ENCODE peak calls at places on chromosomes 6 and 20, in eight cellular contexts. S is cardiac fibroblast, W is AG04450, C is upper lobe of right lung, P is lung, U is astrocyte of the spinal cord, Q is fibroblast of pulmonary artery, D is left lung. O is an unnamed sample.
A peak's percentile ranks its signal among the peaks of the same experiment; 100 is the strongest.

GRCh38 chr6:133587841-133588240 is 301.1 kb upstream of the TCF21 start:
- DNase-seq in C (no peak), S (peak; percentile 58), W (peak; percentile 70), U (peak; percentile 39), D (no peak), P (no peak), Q (peak; percentile 47), O (no peak)

GRCh38 chr6:2412731-2413130 is 167.3 kb upstream of the GMDS start:
- DNase-seq in U (peak; percentile 78), S (peak; percentile 84), D (no peak), C (no peak), W (peak; percentile 30), P (no peak), Q (peak; percentile 31), O (no peak)

GRCh38 chr20:35311409-35311808 is 19.2 kb upstream of the FAM83C start:
- DNase-seq in Q (no peak), C (no peak), P (no peak), W (no peak), D (no peak), S (peak; percentile 73), U (peak; percentile 73), O (no peak)

GRCh38 chr6:33729059-33729458 is 17.6 kb upstream of the UQCC2 start:
- DNase-seq in W (no peak), Q (no peak), U (no peak), S (no peak), P (no peak), C (no peak), D (no peak), O (no peak)

GRCh38 chr6:34476048-34476328 is 10.1 kb downstream of the PACSIN1 start:
- DNase-seq in Q (no peak), S (no peak), W (no peak), C (no peak), U (no peak), D (no peak), P (no peak), O (no peak)

GRCh38 chr6:40912158-40912946 is 126.7 kb downstream of the UNC5CL start:
- DNase-seq in P (no peak), Q (peak; percentile 36), C (no peak), S (peak; percentile 24), W (no peak), D (no peak), U (no peak), O (no peak)

GRCh38 chr6:110476046-110476849 is at the start of gene SLC22A16:
- DNase-seq in P (no peak), Q (no peak), C (no peak), W (no peak), D (no peak), S (no peak), U (no peak), O (no peak)

GRCh38 chr6:104953410-104953953 is 3.4 kb upstream of the LIN28B start:
- DNase-seq in S (no peak), W (no peak), P (no peak), D (no peak), Q (no peak), U (no peak), C (no peak), O (no peak)

GRCh38 chr20:33689973-33690372 is 3.8 kb upstream of the E2F1 start:
- DNase-seq in U (peak; percentile 59), S (peak; percentile 65), C (no peak), D (no peak), W (no peak), Q (peak; percentile 77), P (no peak), O (no peak)

GRCh38 chr6:113414511-113414910 is 442.6 kb upstream of the MARCKS start:
- DNase-seq in C (no peak), U (peak; percentile 71), S (peak; percentile 88), P (no peak), W (peak; percentile 36), D (no peak), Q (peak; percentile 82), O (no peak)

GRCh38 chr6:165186041-165186440 is 123.4 kb downstream of the C6orf118 start:
- DNase-seq in Q (no peak), U (no peak), P (no peak), D (no peak), W (no peak), S (peak; percentile 21), C (no peak), O (no peak)

GRCh38 chr6:38673397-38674165 is 29.4 kb downstream of the GLO1 start:
- DNase-seq in P (no peak), C (no peak), D (no peak), U (no peak), W (no peak), Q (no peak), S (no peak), O (no peak)

DNA sequence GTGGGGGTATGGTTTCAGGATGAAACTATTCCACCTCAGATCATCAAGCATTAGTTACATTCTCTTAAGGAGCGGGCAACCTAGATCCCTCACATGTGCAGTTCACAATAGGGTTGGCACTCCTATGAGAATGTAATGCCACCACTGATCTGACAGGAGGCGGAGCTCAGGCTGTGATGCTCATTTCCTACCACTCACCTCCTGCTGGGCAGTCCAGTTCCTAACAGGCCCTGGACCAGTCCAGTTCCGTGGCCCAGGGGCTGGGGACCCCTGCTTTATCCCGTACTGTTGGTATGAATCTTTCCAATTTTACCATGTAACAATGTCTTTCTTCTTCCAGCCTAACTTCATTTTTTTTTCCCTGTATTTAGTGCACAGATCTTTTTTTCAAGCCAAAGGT is 94.9 kb downstream of the OGFRL1 start:
- DNase-seq in U (no peak), C (no peak), S (no peak), W (no peak), Q (no peak), D (no peak), P (no peak), O (no peak)
- TF ChIP-seq CTCF in U (no peak), C (no peak), S (peak; percentile 10), W (no peak), Q (peak; percentile 10), D (no peak), P (no peak), O (peak; percentile 2)

DNA sequence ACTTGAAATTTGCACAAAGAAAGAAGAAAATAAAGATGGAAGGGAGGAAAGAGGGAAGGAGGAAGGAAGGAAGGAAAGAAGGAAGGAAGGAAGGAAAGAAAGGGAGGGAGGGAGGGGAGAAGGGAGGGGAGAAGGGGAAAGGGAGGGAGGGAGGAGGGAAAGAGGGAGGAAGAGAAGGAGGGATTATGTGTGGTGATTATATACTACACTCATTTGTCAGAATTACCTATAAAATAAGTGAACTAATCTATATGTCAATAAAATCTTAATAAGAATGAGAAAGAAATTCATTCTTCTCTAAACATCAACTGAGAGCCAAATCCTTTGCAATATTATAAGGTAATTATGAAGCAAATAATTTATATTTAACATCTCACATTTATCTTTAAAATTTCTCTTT is 77.9 kb upstream of the TFAP2D start:
- DNase-seq in D (no peak), W (no peak), P (no peak), S (no peak), U (no peak), Q (no peak), C (no peak), O (no peak)
- TF ChIP-seq CTCF in D (no peak), W (no peak), P (no peak), S (no peak), U (no peak), Q (no peak), C (no peak), O (no peak)

GRCh38 chr6:21935561-21936028 is 342.0 kb downstream of the SOX4 start:
- DNase-seq in Q (peak; percentile 60), P (peak; percentile 32), W (no peak), U (peak; percentile 52), S (peak; percentile 78), D (peak; percentile 42), C (no peak), O (peak; percentile 76)
- TF ChIP-seq CTCF in Q (peak; percentile 54), P (peak; percentile 58), W (peak; percentile 51), U (peak; percentile 58), S (peak; percentile 62), D (peak; percentile 60), C (peak; percentile 69), O (peak; percentile 65)

GRCh38 chr6:18138906-18139305 is 16.0 kb downstream of the TPMT start:
- DNase-seq in W (no peak), C (no peak), U (no peak), D (no peak), Q (no peak), S (no peak), P (no peak), O (no peak)
- TF ChIP-seq CTCF in W (no peak), C (no peak), U (no peak), D (no peak), Q (no peak), S (no peak), P (no peak), O (no peak)

DNA sequence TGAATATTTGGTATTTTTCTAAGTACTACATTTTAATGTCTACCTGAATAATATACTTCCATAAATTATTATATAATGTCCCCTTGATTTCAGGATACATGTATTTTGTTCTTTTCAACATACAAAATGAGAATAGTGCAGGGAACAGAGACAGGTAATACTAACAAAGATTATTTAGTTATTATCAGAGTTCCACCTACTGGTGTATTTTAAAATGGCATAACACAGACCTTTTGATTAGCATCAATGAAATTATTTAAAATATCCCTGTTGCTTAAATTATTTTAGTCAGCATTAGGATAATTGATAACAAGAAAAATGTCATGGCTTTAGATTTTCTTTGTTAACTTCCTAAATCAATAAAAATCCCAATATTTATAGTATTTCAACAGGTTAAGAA is 184.0 kb downstream of the PRDM13 start:
- DNase-seq in W (no peak), S (peak; percentile 6), U (no peak), P (no peak), Q (no peak), D (no peak), C (no peak), O (no peak)
- TF ChIP-seq CTCF in W (peak; percentile 10), S (no peak), U (peak; percentile 5), P (no peak), Q (peak; percentile 14), D (no peak), C (peak; percentile 5), O (no peak)

GRCh38 chr6:93252930-93253329 is 166.4 kb downstream of the EPHA7 start:
- DNase-seq in Q (no peak), U (no peak), W (no peak), P (no peak), C (no peak), S (no peak), D (no peak), O (no peak)

GRCh38 chr6:93243379-93243778 is 176.0 kb downstream of the EPHA7 start:
- DNase-seq in P (no peak), U (no peak), Q (no peak), W (no peak), S (no peak), C (no peak), D (no peak), O (no peak)

GRCh38 chr6:93248591-93248990 is 170.8 kb downstream of the EPHA7 start:
- DNase-seq in S (no peak), Q (no peak), C (no peak), P (no peak), D (no peak), W (no peak), U (no peak), O (no peak)
- TF ChIP-seq CTCF in S (no peak), Q (no peak), C (no peak), P (no peak), D (no peak), W (no peak), U (no peak), O (no peak)

GRCh38 chr6:68975064-68975463 is 340.0 kb downstream of the ADGRB3 start:
- DNase-seq in S (peak; percentile 42), D (no peak), U (peak; percentile 5), W (no peak), Q (peak; percentile 30), C (no peak), P (no peak), O (no peak)
- TF ChIP-seq CTCF in S (peak; percentile 46), D (no peak), U (peak; percentile 38), W (no peak), Q (peak; percentile 45), C (no peak), P (no peak), O (no peak)